ENCODE peak calls at places on chromosome 5, in six cellular contexts. Z, Y, G, P, K and O are unnamed samples.

GRCh38 chr5:61084658-61085057 is 77.6 kb downstream of the SMIM15 start:
- DNase-seq in G (no peak), P (no peak), Y (no peak), K (no peak), Z (no peak), O (no peak)

GRCh38 chr5:115526604-115527003 is 18.0 kb downstream of the FEM1C start:
- DNase-seq in Y (no peak), K (no peak), P (no peak), G (no peak), Z (no peak), O (no peak)

GRCh38 chr5:149367249-149367971 is 9.6 kb downstream of the PCYOX1L start:
- DNase-seq in Z (no peak), K (peak), G (peak), Y (peak), P (peak), O (no peak)

GRCh38 chr5:111670826-111671492 is 86.0 kb downstream of the NREP start:
- DNase-seq in Z (no peak), K (peak), P (no peak), Y (no peak), G (no peak), O (no peak)

GRCh38 chr5:128782446-128782845 is 182.8 kb upstream of the SLC27A6 start:
- DNase-seq in Y (peak), P (no peak), K (peak), G (peak), Z (peak), O (peak)

GRCh38 chr5:169626779-169627178 is 10.3 kb upstream of the DOCK2 start:
- DNase-seq in Y (no peak), K (peak), G (no peak), P (peak), Z (no peak), O (no peak)

GRCh38 chr5:39283231-39283818 is 64.0 kb upstream of the FYB1 start:
- DNase-seq in G (peak), P (peak), Z (no peak), K (peak), Y (peak), O (no peak)

GRCh38 chr5:83991566-83992224 is 271.0 kb upstream of the HAPLN1 start:
- DNase-seq in Z (no peak), Y (no peak), P (no peak), G (no peak), K (peak), O (no peak)

GRCh38 chr5:110218994-110219393 is 507.5 kb downstream of the TMEM232 start:
- DNase-seq in K (no peak), P (no peak), Z (no peak), G (no peak), Y (no peak), O (no peak)

DNA sequence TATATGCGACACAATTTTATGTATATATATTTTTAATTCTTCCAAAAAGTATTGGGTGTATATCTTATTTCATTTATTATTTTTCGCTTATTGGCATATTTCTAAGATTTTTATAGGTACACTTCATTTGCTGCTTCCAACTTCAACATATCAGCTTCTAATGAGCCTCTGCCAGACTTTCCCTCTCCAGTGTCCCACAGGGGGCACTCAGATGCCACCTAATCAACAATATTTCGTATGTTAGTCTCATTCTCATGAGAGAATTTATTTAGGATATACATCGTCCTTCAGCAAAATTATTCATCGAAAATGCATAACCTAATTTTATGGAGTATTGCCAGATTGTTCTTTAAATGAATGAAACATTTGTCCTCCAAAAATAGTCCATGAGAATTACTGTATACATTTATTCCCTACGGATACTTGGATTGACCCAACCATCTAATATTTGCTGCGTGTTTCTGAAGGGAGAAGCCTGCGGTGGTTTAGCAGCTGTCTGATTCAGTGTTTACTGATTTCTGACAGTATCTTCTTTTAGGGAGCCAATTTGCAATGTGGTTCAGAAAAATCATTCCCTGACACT is 100.6 kb upstream of the SELENOP start:
- DNase-seq in G (peak), P (no peak), Y (peak), Z (no peak), K (peak), O (no peak)
- TF ChIP-seq CTCF in G (peak), P (peak), Y (peak), Z (peak), K (peak), O (peak)

DNA sequence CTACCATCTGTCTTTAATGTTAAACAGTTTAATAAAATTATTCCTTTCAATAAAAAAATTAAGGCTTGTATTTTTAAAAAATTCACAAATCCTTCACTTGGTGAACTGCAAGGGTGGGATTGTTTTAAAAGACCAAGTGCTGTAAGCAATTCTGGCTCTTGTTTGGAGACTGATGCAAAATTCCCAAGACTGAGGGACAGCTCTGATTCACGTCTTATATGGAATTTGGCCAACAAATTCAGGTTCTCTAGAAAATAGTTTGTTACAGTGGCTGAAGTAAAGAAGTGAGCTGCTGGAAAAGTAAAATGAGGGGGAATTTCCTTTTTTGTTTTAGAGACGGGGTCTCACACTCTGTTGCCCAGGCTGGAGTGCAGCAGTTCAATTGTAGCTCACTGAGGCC is 58.3 kb downstream of the PRELID2 start:
- DNase-seq in Z (no peak), G (no peak), Y (no peak), K (peak), P (no peak), O (no peak)
- H3K27ac ChIP-seq in Z (no peak), G (no peak), Y (no peak), K (peak), P (no peak), O (peak)

DNA sequence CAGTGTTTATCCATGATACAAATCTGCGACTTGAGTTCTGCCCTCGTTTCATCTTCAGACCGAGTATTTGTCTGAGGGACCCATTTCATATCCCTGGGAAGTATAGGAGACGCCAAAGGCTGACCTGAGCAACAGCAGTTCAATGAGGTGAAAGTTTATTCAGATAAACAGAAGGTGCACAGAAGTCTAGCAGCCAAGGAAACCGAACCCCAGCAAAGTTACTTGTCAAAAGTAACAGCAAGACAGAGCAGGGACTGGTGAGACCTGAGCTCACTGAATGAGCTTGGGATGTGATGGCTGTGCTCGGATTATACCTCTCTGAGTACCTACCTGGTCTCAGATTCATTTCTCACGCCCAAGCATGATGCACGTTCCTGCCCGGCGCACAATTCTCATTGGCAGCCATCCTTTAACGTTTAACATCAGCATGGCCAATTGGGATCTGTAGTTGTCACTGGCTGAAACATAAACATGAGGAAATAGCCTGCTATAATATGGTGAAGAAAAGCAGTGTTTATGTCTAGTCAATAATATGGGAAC is 602 bp downstream of the LYRM7 start:
- DNase-seq in K (peak), Z (no peak), P (peak), G (no peak), Y (no peak), O (no peak)
- TF ChIP-seq CTCF in K (no peak), Z (no peak), P (no peak), G (no peak), Y (no peak), O (no peak)

GRCh38 chr5:133863857-133864585 is 104.4 kb downstream of the C5orf15 start:
- DNase-seq in K (no peak), G (no peak), Y (no peak), P (no peak), Z (peak), O (no peak)

GRCh38 chr5:133866160-133866902 is 102.1 kb downstream of the C5orf15 start:
- DNase-seq in Y (no peak), G (no peak), Z (peak), K (no peak), P (no peak), O (no peak)

GRCh38 chr5:133866903-133867245 is 101.6 kb downstream of the C5orf15 start:
- DNase-seq in Z (peak), P (no peak), G (no peak), K (no peak), Y (no peak), O (no peak)

GRCh38 chr5:133865113-133865512 is 103.3 kb downstream of the C5orf15 start:
- DNase-seq in K (no peak), Y (no peak), Z (no peak), G (no peak), P (no peak), O (no peak)

DNA sequence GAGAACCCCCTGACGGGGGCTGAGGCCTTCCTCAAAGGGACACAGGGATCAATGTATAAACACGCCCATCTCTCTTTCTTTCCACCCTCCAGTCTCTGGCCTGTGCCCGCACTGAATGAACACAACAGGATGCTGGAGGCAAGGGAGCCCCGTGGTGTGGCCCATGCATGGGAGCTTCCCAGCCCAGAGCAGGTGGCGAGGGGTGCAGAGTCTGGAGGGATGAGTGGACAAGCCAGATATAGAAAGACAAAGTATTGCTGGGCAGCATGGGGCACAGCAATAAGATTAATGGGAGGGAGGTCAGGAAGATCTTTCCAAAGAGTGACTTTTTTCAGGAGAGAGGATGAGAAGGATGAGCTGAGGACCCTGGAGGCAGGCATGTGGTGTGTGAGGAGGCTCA is 103.7 kb downstream of the C5orf15 start:
- DNase-seq in K (no peak), P (no peak), G (no peak), Y (no peak), Z (peak), O (no peak)
- H3K27ac ChIP-seq in K (no peak), P (no peak), G (no peak), Y (no peak), Z (no peak), O (no peak)

DNA sequence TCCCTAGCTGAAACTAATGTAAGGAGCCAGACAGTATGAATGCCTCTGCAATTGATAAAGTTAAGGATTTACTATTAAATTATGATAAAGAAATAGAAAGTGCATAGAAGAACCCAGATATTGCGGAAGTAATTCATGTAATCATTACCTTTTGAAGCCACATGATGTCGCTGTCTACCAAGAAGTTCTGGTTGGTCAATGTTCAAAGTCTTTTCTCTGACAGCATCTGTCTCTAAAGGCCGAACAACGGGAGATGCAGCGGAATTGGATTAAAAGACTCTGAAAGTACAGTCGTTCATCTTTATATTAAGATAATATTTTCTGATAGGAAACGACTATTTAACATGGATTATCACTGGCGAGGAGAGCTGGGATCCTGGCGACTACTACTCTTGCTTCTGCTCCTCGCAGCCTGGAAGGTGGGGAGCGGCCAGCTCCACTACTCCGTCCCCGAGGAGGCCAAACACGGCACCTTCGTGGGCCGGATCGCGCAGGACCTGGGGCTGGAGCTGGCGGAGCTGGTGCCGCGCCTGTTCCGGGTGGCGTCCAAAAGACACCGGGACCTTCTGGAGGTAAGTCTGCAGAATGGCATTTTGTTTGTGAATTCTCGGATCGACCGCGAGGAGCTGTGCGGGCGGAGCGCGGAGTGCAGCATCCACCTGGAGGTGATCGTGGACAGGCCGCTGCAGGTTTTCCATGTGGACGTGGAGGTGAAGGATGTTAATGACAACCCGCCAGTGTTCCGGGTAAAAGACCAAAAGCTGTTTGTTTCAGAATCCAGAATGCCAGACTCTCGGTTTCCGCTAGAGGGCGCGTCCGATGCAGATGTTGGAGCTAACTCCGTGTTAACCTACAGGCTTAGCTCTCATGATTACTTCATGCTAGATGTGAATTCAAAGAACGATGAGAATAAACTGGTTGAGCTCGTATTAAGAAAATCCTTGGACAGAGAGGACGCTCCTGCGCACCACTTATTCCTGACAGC is at the start of gene PCDHA8:
- DNase-seq in G (no peak), Z (no peak), Y (peak), P (no peak), K (no peak), O (no peak)
- TF ChIP-seq CTCF in G (no peak), Z (no peak), Y (peak), P (no peak), K (peak), O (no peak)

GRCh38 chr5:172694061-172694460 is 53.0 kb downstream of the NEURL1B start:
- DNase-seq in Z (no peak), P (no peak), K (peak), G (no peak), Y (no peak), O (no peak)

GRCh38 chr5:172692981-172693380 is 51.9 kb downstream of the NEURL1B start:
- DNase-seq in G (no peak), Y (no peak), Z (no peak), P (no peak), K (no peak), O (no peak)

GRCh38 chr5:172690258-172691075 is 49.4 kb downstream of the NEURL1B start:
- DNase-seq in G (no peak), P (no peak), K (no peak), Z (no peak), Y (no peak), O (no peak)

GRCh38 chr5:172691886-172692285 is 50.8 kb downstream of the NEURL1B start:
- DNase-seq in P (no peak), G (no peak), Z (no peak), Y (no peak), K (no peak), O (no peak)

DNA sequence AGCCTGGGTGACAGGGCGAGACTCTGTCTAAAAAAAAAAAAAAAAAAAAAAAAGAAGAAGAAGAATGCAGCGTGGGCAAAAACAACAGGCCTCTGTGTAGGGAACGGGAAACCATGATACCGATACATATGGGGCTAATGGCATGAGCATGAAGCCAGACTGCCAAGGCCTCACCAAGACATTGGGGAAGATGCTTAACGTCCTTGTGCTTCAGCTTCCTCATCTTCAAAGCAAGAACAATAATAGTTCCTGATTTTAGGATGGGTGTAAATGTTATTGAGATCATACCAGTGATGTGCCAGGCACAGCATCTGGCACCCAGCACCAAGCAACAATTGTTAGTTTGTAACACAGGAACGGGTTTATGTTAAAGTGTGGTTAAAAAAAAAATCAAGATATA is 51.4 kb downstream of the NEURL1B start:
- DNase-seq in Z (no peak), Y (no peak), P (no peak), K (no peak), G (no peak), O (no peak)
- H3K27ac ChIP-seq in Z (no peak), Y (no peak), P (no peak), K (no peak), G (no peak), O (peak)

GRCh38 chr5:33888582-33888981 is 3.2 kb downstream of the ADAMTS12 start:
- DNase-seq in K (no peak), G (no peak), Z (no peak), P (no peak), Y (no peak), O (no peak)

GRCh38 chr5:33892419-33893151 is 795 bp upstream of the ADAMTS12 start:
- DNase-seq in P (peak), Z (peak), K (peak), G (peak), Y (no peak), O (peak)

GRCh38 chr5:33890147-33890546 is 1.6 kb downstream of the ADAMTS12 start:
- DNase-seq in G (no peak), Y (no peak), P (no peak), Z (no peak), K (no peak), O (no peak)

GRCh38 chr5:33891731-33892418 is at the start of gene ADAMTS12:
- DNase-seq in Y (no peak), Z (peak), K (peak), P (peak), G (no peak), O (no peak)

GRCh38 chr5:33890633-33891032 is 1.2 kb downstream of the ADAMTS12 start:
- DNase-seq in K (peak), G (no peak), P (no peak), Z (no peak), Y (no peak), O (no peak)
- TF ChIP-seq CTCF in K (peak), G (no peak), P (no peak), Z (no peak), Y (no peak), O (no peak)

GRCh38 chr5:1542755-1543154 is 19.0 kb upstream of the LPCAT1 start:
- DNase-seq in Y (peak), G (peak), Z (no peak), K (peak), P (no peak), O (peak)
- H3K27ac ChIP-seq in Y (no peak), G (no peak), Z (no peak), K (no peak), P (no peak), O (no peak)